ENCODE peak calls at places on chromosomes 6 and 20, in five cellular contexts. One of them, this sample, is unnamed.

GRCh38 chr6:111274593-111275217 is 187.4 kb downstream of the SLC16A10 start:
- DNase-seq in GM12878: no peak
- DNase-seq in GM12891: no peak
- DNase-seq in H1: no peak
- DNase-seq in HepG2: no peak
- DNase-seq in this sample: no peak

GRCh38 chr20:49395659-49396058 is 86.8 kb downstream of the KCNB1 start:
- DNase-seq in GM12878: no peak
- DNase-seq in H1: no peak
- DNase-seq in GM12891: no peak
- DNase-seq in HepG2: no peak
- DNase-seq in this sample: no peak

GRCh38 chr6:131519670-131520436 is 53.2 kb upstream of the ARG1 start:
- DNase-seq in H1: no peak
- DNase-seq in HepG2: peak
- DNase-seq in GM12878: no peak
- DNase-seq in GM12891: peak
- DNase-seq in this sample: no peak

GRCh38 chr6:87182321-87182720 is 27.0 kb downstream of the ZNF292 start:
- DNase-seq in GM12891: no peak
- DNase-seq in GM12878: peak
- DNase-seq in HepG2: no peak
- DNase-seq in H1: no peak
- DNase-seq in this sample: no peak

GRCh38 chr6:12567682-12568081 is 148.9 kb upstream of the PHACTR1 start:
- DNase-seq in GM12878: no peak
- DNase-seq in HepG2: no peak
- DNase-seq in H1: no peak
- DNase-seq in GM12891: no peak
- DNase-seq in this sample: no peak

GRCh38 chr6:101435028-101435427 is 41.5 kb downstream of the GRIK2 start:
- DNase-seq in GM12891: no peak
- DNase-seq in HepG2: no peak
- DNase-seq in H1: no peak
- DNase-seq in GM12878: no peak
- DNase-seq in this sample: no peak

GRCh38 chr6:100237881-100238280 is 226.8 kb downstream of the SIM1 start:
- DNase-seq in GM12891: no peak
- DNase-seq in GM12878: no peak
- DNase-seq in H1: no peak
- DNase-seq in HepG2: no peak
- DNase-seq in this sample: no peak

GRCh38 chr6:145096846-145097245 is 638.5 kb downstream of the EPM2A start:
- DNase-seq in H1: no peak
- DNase-seq in HepG2: no peak
- DNase-seq in GM12891: no peak
- DNase-seq in GM12878: no peak
- DNase-seq in this sample: no peak

GRCh38 chr20:3902041-3902440 is 12.9 kb downstream of the PANK2 start:
- DNase-seq in HepG2: no peak
- DNase-seq in GM12891: no peak
- DNase-seq in GM12878: no peak
- DNase-seq in H1: no peak
- DNase-seq in this sample: no peak

GRCh38 chr6:136549359-136550044 is 720 bp downstream of the MAP7 start:
- DNase-seq in HepG2: no peak
- DNase-seq in GM12891: no peak
- DNase-seq in GM12878: no peak
- DNase-seq in H1: no peak
- DNase-seq in this sample: no peak

GRCh38 chr20:35648836-35649235 is 15.9 kb downstream of the CPNE1 start:
- DNase-seq in H1: no peak
- DNase-seq in GM12878: no peak
- DNase-seq in HepG2: no peak
- DNase-seq in GM12891: no peak
- DNase-seq in this sample: no peak

GRCh38 chr6:84582997-84583396 is 181.4 kb downstream of the TBX18 start:
- DNase-seq in H1: no peak
- DNase-seq in GM12878: no peak
- DNase-seq in HepG2: no peak
- DNase-seq in GM12891: no peak
- DNase-seq in this sample: no peak

GRCh38 chr20:22918286-22918983 is 116.7 kb upstream of the SSTR4 start:
- DNase-seq in GM12891: no peak
- DNase-seq in HepG2: no peak
- DNase-seq in H1: no peak
- DNase-seq in GM12878: no peak
- DNase-seq in this sample: no peak

GRCh38 chr6:169975286-169975685 is 223.9 kb downstream of the ERMARD start:
- DNase-seq in HepG2: no peak
- DNase-seq in H1: no peak
- DNase-seq in GM12878: no peak
- DNase-seq in GM12891: no peak
- DNase-seq in this sample: no peak

GRCh38 chr6:113182370-113183141 is 674.6 kb upstream of the MARCKS start:
- DNase-seq in HepG2: peak
- DNase-seq in GM12891: no peak
- DNase-seq in H1: no peak
- DNase-seq in GM12878: no peak
- DNase-seq in this sample: no peak

GRCh38 chr20:47606414-47607207 is 104.9 kb downstream of the NCOA3 start:
- DNase-seq in GM12878: no peak
- DNase-seq in HepG2: no peak
- DNase-seq in H1: no peak
- DNase-seq in GM12891: no peak
- DNase-seq in this sample: no peak

DNA sequence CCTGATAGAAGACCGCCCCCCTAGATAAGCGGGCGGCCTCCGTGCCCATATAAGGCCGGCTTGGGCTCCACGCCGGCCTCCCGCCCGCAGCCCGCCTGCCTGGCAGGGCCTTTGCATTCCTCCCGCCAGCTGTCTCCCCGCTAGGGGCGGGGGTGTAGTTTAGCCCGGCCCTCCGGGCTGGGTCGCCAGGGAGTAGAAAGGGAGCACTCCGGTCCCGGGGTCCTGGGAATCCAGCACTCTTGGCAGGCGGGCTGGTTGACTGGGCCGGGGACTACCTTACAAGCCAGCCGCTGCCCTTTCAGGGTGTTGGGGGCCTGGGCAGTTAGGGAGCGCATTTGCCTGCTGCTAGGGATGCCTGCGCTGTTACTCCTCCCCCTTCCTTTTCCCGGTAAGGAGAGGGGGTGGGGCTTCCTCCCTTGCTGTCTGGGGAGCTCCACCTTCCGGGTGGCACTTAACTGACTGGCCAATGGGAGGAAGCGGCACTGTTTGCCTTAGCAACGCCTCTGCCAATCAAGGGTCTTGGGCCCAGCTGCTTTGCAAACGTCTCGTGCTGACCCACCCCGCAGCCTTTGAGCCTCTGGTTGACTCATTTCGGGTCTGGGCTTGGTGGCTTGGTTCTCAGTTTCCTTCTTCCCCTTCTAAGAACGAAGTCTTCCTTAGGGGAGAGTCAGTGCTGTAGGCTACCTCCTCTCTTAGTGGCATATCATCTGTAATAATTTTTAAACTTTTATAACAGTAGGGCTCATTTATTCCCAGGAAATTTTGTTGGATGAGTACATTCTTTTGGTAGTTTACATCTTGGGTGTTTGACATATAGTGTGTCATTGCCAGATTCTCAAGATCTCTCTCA is 3.4 kb downstream of the SRF start:
- DNase-seq in GM12891: peak
- DNase-seq in GM12878: peak
- DNase-seq in H1: peak
- DNase-seq in HepG2: peak
- DNase-seq in this sample: peak
- TF ChIP-seq POLR2A in GM12891: no peak
- TF ChIP-seq POLR2A in GM12878: peak
- TF ChIP-seq POLR2A in H1: peak
- TF ChIP-seq POLR2A in HepG2: no peak
- TF ChIP-seq POLR2A in this sample: peak

DNA sequence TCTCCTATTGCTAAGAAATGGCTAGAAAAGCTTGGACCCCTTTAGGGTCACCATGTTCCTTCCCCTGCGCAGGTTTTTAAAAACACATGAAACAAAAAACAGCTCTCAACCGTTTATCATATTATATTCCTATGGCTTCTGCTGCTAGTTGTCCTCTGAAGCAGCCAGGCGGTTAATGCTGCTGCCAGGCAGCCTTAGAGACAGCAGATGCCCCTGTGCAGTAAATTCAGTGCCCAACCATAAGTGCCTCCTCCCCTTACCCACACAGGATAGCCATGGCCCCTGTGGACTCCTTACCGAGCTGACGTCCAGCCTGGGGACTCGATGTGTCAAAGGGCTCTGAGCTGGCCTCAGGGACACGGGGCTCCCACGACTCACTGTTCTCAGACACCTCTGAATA is 64.4 kb downstream of the PLCG1 start:
- DNase-seq in GM12878: no peak
- DNase-seq in H1: no peak
- DNase-seq in GM12891: no peak
- DNase-seq in HepG2: no peak
- DNase-seq in this sample: no peak
- TF ChIP-seq TAF1 in GM12878: no peak
- TF ChIP-seq TAF1 in H1: no peak
- TF ChIP-seq TAF1 in GM12891: no peak
- TF ChIP-seq TAF1 in HepG2: no peak
- TF ChIP-seq TAF1 in this sample: no peak

DNA sequence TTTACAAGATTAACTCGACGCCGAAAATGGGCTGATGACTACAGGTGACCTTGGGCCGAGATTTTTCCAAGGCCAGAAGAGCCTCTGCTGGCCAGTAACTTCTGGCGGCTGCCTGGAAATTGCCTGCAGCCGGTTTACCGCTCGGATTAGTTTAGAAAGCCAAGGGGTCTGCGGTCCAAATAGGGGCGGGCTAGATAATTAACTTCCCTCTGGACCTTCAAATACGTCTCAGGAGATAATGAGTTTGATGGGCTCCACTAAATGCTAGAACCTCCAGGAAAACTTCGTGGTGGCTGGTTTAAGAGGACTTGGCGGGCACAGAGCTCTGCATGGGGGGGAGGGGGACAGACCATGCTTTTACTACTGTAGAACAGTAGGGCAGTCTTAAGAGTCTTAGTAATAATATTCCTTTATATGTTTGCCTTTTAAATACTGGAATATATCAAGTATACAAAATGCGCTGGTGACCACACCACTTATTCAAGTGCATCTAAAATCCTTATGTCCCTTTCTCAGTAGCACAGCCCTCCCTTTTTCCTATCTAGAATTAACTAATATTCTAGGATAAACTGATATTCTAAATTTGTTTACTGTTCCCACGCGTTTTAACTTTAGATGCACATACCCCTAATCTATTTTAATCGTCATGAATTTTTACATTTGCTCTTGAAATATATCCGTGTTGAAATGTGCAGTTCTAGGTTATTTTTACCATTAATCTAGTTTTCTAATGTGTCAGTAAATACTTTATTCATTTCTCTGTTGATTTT is 107.6 kb upstream of the PRSS16 start:
- DNase-seq in GM12891: no peak
- DNase-seq in H1: no peak
- DNase-seq in HepG2: no peak
- DNase-seq in GM12878: no peak
- DNase-seq in this sample: no peak
- TF ChIP-seq POLR2A in GM12891: peak
- TF ChIP-seq POLR2A in H1: peak
- TF ChIP-seq POLR2A in HepG2: no peak
- TF ChIP-seq POLR2A in GM12878: no peak
- TF ChIP-seq POLR2A in this sample: peak

GRCh38 chr6:23003671-23004598 is 434.6 kb downstream of the HDGFL1 start:
- DNase-seq in GM12878: no peak
- DNase-seq in GM12891: no peak
- DNase-seq in H1: no peak
- DNase-seq in HepG2: no peak
- DNase-seq in this sample: no peak
- TF ChIP-seq TAF1 in GM12878: no peak
- TF ChIP-seq TAF1 in GM12891: no peak
- TF ChIP-seq TAF1 in H1: no peak
- TF ChIP-seq TAF1 in HepG2: no peak
- TF ChIP-seq TAF1 in this sample: no peak

DNA sequence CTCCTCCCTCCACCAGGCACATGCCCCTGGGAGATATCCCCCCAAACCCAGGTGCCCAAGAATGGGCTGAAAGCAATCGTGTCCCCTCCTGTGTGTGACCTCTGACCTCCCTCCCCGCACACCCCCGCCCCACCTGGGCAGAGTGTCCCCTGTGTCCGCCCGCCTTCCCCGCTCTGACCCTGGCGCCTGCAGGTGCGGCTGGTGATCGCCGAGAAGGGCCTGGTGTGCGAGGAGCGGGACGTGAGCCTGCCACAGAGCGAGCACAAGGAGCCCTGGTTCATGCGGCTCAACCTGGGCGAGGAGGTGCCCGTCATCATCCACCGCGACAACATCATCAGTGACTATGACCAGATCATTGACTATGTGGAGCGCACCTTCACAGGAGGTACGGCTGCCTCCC is 9.9 kb downstream of the GDAP1L1 start:
- DNase-seq in GM12891: no peak
- DNase-seq in HepG2: no peak
- DNase-seq in H1: no peak
- DNase-seq in GM12878: no peak
- DNase-seq in this sample: no peak
- TF ChIP-seq POLR2A in GM12891: no peak
- TF ChIP-seq POLR2A in HepG2: no peak
- TF ChIP-seq POLR2A in H1: no peak
- TF ChIP-seq POLR2A in GM12878: no peak
- TF ChIP-seq POLR2A in this sample: no peak